ENCODE peak calls at places on chromosomes 16 and 17, in four cellular contexts. B, C, H and A are unnamed samples.

GRCh38 chr17:34763727-34764665 is 184.6 kb downstream of the TMEM132E start:
- DNase-seq in B (no peak), C (peak; percentile 2), H (no peak), A (no peak)

GRCh38 chr16:54936086-54936978 is 5.7 kb downstream of the IRX5 start:
- DNase-seq in B (peak; percentile 89), C (peak; percentile 7), H (no peak), A (no peak)

GRCh38 chr16:57848181-57848580 is 45.9 kb upstream of the KIFC3 start:
- DNase-seq in B (no peak), C (no peak), H (peak; percentile 13), A (no peak)

GRCh38 chr17:82737981-82738877 is 2.8 kb downstream of the FN3K start:
- DNase-seq in B (no peak), C (no peak), H (no peak), A (no peak)

GRCh38 chr16:918741-919657 is 51.8 kb downstream of the LMF1 start:
- DNase-seq in B (no peak), C (no peak), H (peak; percentile 61), A (no peak)

GRCh38 chr16:88953003-88953690 is 23.9 kb downstream of the CBFA2T3 start:
- DNase-seq in B (no peak), C (no peak), H (peak; percentile 65), A (no peak)

GRCh38 chr17:81928497-81929252 is 1.1 kb upstream of the MAFG start:
- DNase-seq in B (no peak), C (peak; percentile 49), H (no peak), A (no peak)

GRCh38 chr16:65445313-65446260 is 323.7 kb upstream of the CDH11 start:
- DNase-seq in B (no peak), C (peak; percentile 25), H (no peak), A (no peak)

GRCh38 chr17:59525668-59526067 is 39.7 kb upstream of the DHX40 start:
- DNase-seq in B (no peak), C (no peak), H (no peak), A (no peak)

GRCh38 chr17:31754239-31754945 is 104.7 kb downstream of the COPRS start:
- DNase-seq in B (no peak), C (peak; percentile 50), H (no peak), A (peak; percentile 4)

GRCh38 chr16:87463722-87464690 is 28.8 kb downstream of the ZCCHC14 start:
- DNase-seq in B (no peak), C (peak; percentile 38), H (no peak), A (no peak)

GRCh38 chr17:61399131-61400057 is at the start of gene TBX2:
- DNase-seq in B (peak; percentile 67), C (peak; percentile 85), H (peak; percentile 74), A (peak; percentile 56)

GRCh38 chr17:59361386-59361785 is 29.9 kb downstream of the YPEL2 start:
- DNase-seq in B (no peak), C (peak; percentile 62), H (no peak), A (no peak)

GRCh38 chr16:7025616-7026190 is 306.9 kb upstream of the RBFOX1 start:
- DNase-seq in B (peak; percentile 91), C (peak; percentile 46), H (peak; percentile 78), A (peak; percentile 41)

GRCh38 chr16:1707193-1707790 is 1.3 kb downstream of the MAPK8IP3 start:
- DNase-seq in B (peak; percentile 48), C (peak; percentile 28), H (peak; percentile 70), A (no peak)

GRCh38 chr17:40550608-40551007 is 14.7 kb downstream of the CCR7 start:
- DNase-seq in B (no peak), C (no peak), H (peak; percentile 49), A (no peak)

GRCh38 chr16:64339052-64339770 is 782.7 kb downstream of the CDH11 start:
- DNase-seq in B (no peak), C (peak; percentile 74), H (no peak), A (no peak)

GRCh38 chr16:29148867-29149272 is 164.0 kb downstream of the LAT start:
- DNase-seq in B (no peak), C (no peak), H (peak; percentile 94), A (no peak)

GRCh38 chr16:55566432-55567175 is at the start of gene CAPNS2:
- DNase-seq in B (no peak), C (no peak), H (no peak), A (no peak)

GRCh38 chr16:84677017-84677803 is 22.6 kb upstream of the USP10 start:
- DNase-seq in B (peak; percentile 6), C (no peak), H (peak; percentile 37), A (no peak)

GRCh38 chr17:31132977-31133376 is 38.2 kb downstream of the NF1 start:
- DNase-seq in B (no peak), C (no peak), H (no peak), A (no peak)

GRCh38 chr16:23546778-23547177 is 10.4 kb downstream of the EARS2 start:
- DNase-seq in B (no peak), C (no peak), H (no peak), A (no peak)

GRCh38 chr16:16150117-16150877 is 73.0 kb downstream of the ABCC6 start:
- DNase-seq in B (no peak), C (no peak), H (no peak), A (no peak)

GRCh38 chr16:895371-895770 is 75.4 kb downstream of the LMF1 start:
- DNase-seq in B (no peak), C (no peak), H (no peak), A (no peak)

GRCh38 chr16:2212362-2213324 is 2.0 kb upstream of the BRICD5 start:
- DNase-seq in B (no peak), C (peak; percentile 76), H (no peak), A (peak; percentile 53)

GRCh38 chr17:1650731-1651558 is 1.3 kb upstream of the RILP start:
- DNase-seq in B (no peak), C (no peak), H (peak; percentile 73), A (no peak)
- TF ChIP-seq CTCF in B (no peak), C (no peak), H (no peak), A (no peak)

DNA sequence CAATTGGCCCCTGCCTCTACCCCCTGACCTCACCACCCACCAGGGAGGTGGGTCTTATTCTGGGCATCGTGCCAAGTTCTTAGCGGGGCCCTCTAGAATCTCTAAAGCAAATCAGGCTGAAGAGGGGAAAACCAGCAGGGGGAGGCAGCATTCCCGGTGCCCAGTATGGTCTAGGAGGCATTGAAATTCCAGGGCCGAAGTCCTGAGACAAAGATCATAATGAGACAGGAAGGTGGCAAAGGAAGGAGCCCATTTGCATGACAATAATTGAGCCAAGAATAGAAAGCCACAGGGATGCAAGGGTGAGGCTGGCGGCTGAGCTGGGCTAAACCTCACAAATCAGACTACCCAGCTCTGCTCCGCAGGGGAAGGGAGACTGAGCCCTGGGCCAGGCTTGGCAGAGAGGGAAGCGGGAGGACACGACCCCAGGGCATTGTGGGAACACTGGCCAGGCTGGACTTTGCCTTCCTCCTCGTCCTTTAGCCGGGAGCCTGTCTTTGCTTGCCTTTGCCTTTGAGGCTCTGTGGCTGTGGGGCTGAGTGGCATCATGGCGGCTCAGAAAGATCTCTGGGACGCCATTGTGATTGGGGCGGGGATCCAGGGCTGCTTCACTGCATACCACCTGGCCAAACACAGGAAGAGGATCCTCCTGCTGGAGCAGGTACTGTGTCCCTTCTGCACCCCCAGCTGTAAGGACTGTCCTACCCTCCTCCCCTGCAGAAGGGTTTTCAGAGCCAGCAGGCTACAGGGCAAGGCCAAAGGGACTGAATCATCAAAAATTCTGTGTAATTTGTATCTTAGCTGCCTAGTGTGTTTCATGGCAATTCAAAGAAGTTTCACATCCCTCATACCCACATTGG is at the start of gene PIPOX:
- DNase-seq in B (peak; percentile 92), C (no peak), H (no peak), A (peak; percentile 50)
- TF ChIP-seq CTCF in B (peak; percentile 60), C (no peak), H (no peak), A (no peak)

DNA sequence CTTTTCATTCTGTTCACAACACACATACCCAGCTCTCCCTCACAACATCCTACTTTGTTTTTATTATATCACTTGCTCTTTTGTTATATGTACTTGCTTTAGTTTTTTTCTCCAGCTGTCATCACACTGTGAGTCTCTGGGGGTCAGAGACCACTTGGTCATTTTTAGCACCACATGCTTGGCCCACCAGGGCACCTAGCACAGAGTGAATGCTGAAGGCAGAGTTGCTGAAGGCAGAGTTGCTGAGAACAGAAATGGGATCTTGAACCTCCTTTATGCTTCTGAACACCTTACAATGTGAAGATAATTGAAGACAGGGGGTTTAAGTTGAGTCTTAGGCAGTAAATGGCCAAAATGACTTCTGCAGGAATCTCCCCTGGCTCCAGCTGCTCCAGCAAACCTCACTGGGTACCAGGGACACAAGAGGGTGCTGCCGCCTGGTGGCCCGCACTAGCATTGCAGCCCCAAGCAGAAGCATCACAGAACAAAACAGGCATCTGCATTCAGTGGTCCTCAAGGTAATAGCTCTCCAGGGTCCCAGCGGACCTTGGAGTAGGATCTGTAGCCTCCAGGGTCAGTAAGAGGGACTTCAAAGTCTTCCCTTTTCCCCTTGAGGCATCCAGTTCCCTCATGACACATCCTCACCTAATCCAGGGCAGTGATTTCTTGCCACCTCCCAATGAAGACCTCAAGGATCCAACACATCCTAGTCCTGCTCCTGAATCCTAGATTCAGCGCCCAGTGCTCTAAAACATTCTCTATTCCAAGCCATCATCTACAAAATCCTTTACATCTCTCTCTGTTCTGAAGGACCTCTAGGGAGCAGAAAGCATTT is 1972.6 kb downstream of the TP53TG3F start:
- DNase-seq in B (no peak), C (no peak), H (no peak), A (peak; percentile 9)
- TF ChIP-seq CTCF in B (peak; percentile 42), C (peak; percentile 41), H (peak; percentile 10), A (peak; percentile 65)

GRCh38 chr17:48506246-48506645 is 24.6 kb downstream of the HOXB1 start:
- DNase-seq in B (no peak), C (no peak), H (no peak), A (no peak)
- TF ChIP-seq CTCF in B (no peak), C (peak; percentile 51), H (no peak), A (peak; percentile 27)

GRCh38 chr17:2090804-2091534 is 36.1 kb downstream of the HIC1 start:
- DNase-seq in B (peak; percentile 74), C (peak; percentile 54), H (peak; percentile 54), A (no peak)
- TF ChIP-seq CTCF in B (peak; percentile 23), C (peak; percentile 20), H (peak; percentile 36), A (no peak)